ENCODE peak calls at places on chromosomes 7 and 10, in six cellular contexts. One of them, this sample, is unnamed.

GRCh38 chr7:108004220-108005142 is 1.5 kb upstream of the LAMB1 start:
- DNase-seq in cardiac muscle cell: peak
- DNase-seq in fibroblast of villous mesenchyme: peak
- DNase-seq in psoas muscle: no peak
- DNase-seq in body of pancreas: peak
- DNase-seq in OCI-LY7: no peak
- DNase-seq in this sample: no peak

GRCh38 chr7:71694678-71695077 is 562.7 kb downstream of the GALNT17 start:
- DNase-seq in cardiac muscle cell: no peak
- DNase-seq in fibroblast of villous mesenchyme: no peak
- DNase-seq in psoas muscle: no peak
- DNase-seq in body of pancreas: no peak
- DNase-seq in OCI-LY7: no peak
- DNase-seq in this sample: no peak

GRCh38 chr10:26503911-26504310 is 65.8 kb downstream of the APBB1IP start:
- DNase-seq in cardiac muscle cell: peak
- DNase-seq in fibroblast of villous mesenchyme: no peak
- DNase-seq in psoas muscle: no peak
- DNase-seq in body of pancreas: no peak
- DNase-seq in OCI-LY7: peak
- DNase-seq in this sample: no peak

GRCh38 chr7:55439627-55440026 is 74.5 kb downstream of the LANCL2 start:
- DNase-seq in cardiac muscle cell: no peak
- DNase-seq in fibroblast of villous mesenchyme: peak
- DNase-seq in psoas muscle: peak
- DNase-seq in body of pancreas: no peak
- DNase-seq in OCI-LY7: no peak
- DNase-seq in this sample: no peak

GRCh38 chr10:60943372-60944158 is 420 bp downstream of the RHOBTB1 start:
- DNase-seq in cardiac muscle cell: peak
- DNase-seq in fibroblast of villous mesenchyme: peak
- DNase-seq in psoas muscle: peak
- DNase-seq in body of pancreas: peak
- DNase-seq in OCI-LY7: no peak
- DNase-seq in this sample: no peak

GRCh38 chr10:34538291-34538829 is 276.7 kb downstream of the PARD3 start:
- DNase-seq in cardiac muscle cell: peak
- DNase-seq in fibroblast of villous mesenchyme: no peak
- DNase-seq in psoas muscle: peak
- DNase-seq in body of pancreas: no peak
- DNase-seq in OCI-LY7: peak
- DNase-seq in this sample: no peak

GRCh38 chr7:111198255-111198654 is 107.3 kb downstream of the LRRN3 start:
- DNase-seq in cardiac muscle cell: no peak
- DNase-seq in fibroblast of villous mesenchyme: peak
- DNase-seq in psoas muscle: no peak
- DNase-seq in body of pancreas: no peak
- DNase-seq in OCI-LY7: no peak
- DNase-seq in this sample: peak

GRCh38 chr7:16688249-16688648 is 42.3 kb downstream of the BZW2 start:
- DNase-seq in cardiac muscle cell: no peak
- DNase-seq in fibroblast of villous mesenchyme: no peak
- DNase-seq in psoas muscle: no peak
- DNase-seq in body of pancreas: no peak
- DNase-seq in OCI-LY7: no peak
- DNase-seq in this sample: no peak

GRCh38 chr10:26213157-26213780 is 3.3 kb upstream of the GAD2 start:
- DNase-seq in cardiac muscle cell: no peak
- DNase-seq in fibroblast of villous mesenchyme: no peak
- DNase-seq in psoas muscle: no peak
- DNase-seq in body of pancreas: no peak
- DNase-seq in OCI-LY7: no peak
- DNase-seq in this sample: no peak

GRCh38 chr10:121058082-121058481 is 206.9 kb downstream of the WDR11 start:
- DNase-seq in cardiac muscle cell: no peak
- DNase-seq in fibroblast of villous mesenchyme: no peak
- DNase-seq in psoas muscle: no peak
- DNase-seq in body of pancreas: no peak
- DNase-seq in OCI-LY7: no peak
- DNase-seq in this sample: no peak

GRCh38 chr10:75470901-75471300 is 39.5 kb downstream of the LRMDA start:
- DNase-seq in cardiac muscle cell: no peak
- DNase-seq in fibroblast of villous mesenchyme: peak
- DNase-seq in psoas muscle: no peak
- DNase-seq in body of pancreas: no peak
- DNase-seq in OCI-LY7: no peak
- DNase-seq in this sample: no peak

GRCh38 chr7:116953372-116953726 is at the start of gene ST7:
- DNase-seq in cardiac muscle cell: peak
- DNase-seq in fibroblast of villous mesenchyme: peak
- DNase-seq in psoas muscle: peak
- DNase-seq in body of pancreas: peak
- DNase-seq in OCI-LY7: peak
- DNase-seq in this sample: peak

GRCh38 chr10:129978980-129979379 is 14.9 kb upstream of the EBF3 start:
- DNase-seq in cardiac muscle cell: no peak
- DNase-seq in fibroblast of villous mesenchyme: no peak
- DNase-seq in psoas muscle: no peak
- DNase-seq in body of pancreas: no peak
- DNase-seq in OCI-LY7: no peak
- DNase-seq in this sample: no peak

GRCh38 chr7:30968747-30969603 is 5.2 kb downstream of the GHRHR start:
- DNase-seq in cardiac muscle cell: no peak
- DNase-seq in fibroblast of villous mesenchyme: no peak
- DNase-seq in psoas muscle: no peak
- DNase-seq in body of pancreas: no peak
- DNase-seq in OCI-LY7: no peak
- DNase-seq in this sample: no peak

GRCh38 chr7:40644454-40645188 is 509.8 kb downstream of the SUGCT start:
- DNase-seq in cardiac muscle cell: peak
- DNase-seq in fibroblast of villous mesenchyme: no peak
- DNase-seq in psoas muscle: no peak
- DNase-seq in body of pancreas: no peak
- DNase-seq in OCI-LY7: no peak
- DNase-seq in this sample: no peak

GRCh38 chr7:155340721-155341120 is 43.0 kb downstream of the INSIG1 start:
- DNase-seq in cardiac muscle cell: no peak
- DNase-seq in fibroblast of villous mesenchyme: no peak
- DNase-seq in psoas muscle: no peak
- DNase-seq in body of pancreas: peak
- DNase-seq in OCI-LY7: no peak
- DNase-seq in this sample: no peak

GRCh38 chr10:119543814-119544642 is 1.5 kb upstream of the RGS10 start:
- DNase-seq in cardiac muscle cell: no peak
- DNase-seq in fibroblast of villous mesenchyme: peak
- DNase-seq in psoas muscle: no peak
- DNase-seq in body of pancreas: no peak
- DNase-seq in OCI-LY7: no peak
- DNase-seq in this sample: no peak

GRCh38 chr10:44517635-44518034 is 132.7 kb upstream of the CXCL12 start:
- DNase-seq in cardiac muscle cell: no peak
- DNase-seq in fibroblast of villous mesenchyme: no peak
- DNase-seq in psoas muscle: no peak
- DNase-seq in body of pancreas: no peak
- DNase-seq in OCI-LY7: peak
- DNase-seq in this sample: no peak

GRCh38 chr7:4934419-4935025 is 24.5 kb downstream of the MMD2 start:
- DNase-seq in cardiac muscle cell: no peak
- DNase-seq in fibroblast of villous mesenchyme: no peak
- DNase-seq in psoas muscle: no peak
- DNase-seq in body of pancreas: no peak
- DNase-seq in OCI-LY7: no peak
- DNase-seq in this sample: no peak

GRCh38 chr7:156732091-156732621 is 91.6 kb downstream of the RNF32 start:
- DNase-seq in cardiac muscle cell: no peak
- DNase-seq in fibroblast of villous mesenchyme: peak
- DNase-seq in psoas muscle: no peak
- DNase-seq in body of pancreas: no peak
- DNase-seq in OCI-LY7: no peak
- DNase-seq in this sample: no peak

GRCh38 chr7:7861211-7861633 is 107.4 kb upstream of the GLCCI1 start:
- DNase-seq in cardiac muscle cell: no peak
- DNase-seq in fibroblast of villous mesenchyme: peak
- DNase-seq in psoas muscle: no peak
- DNase-seq in body of pancreas: no peak
- DNase-seq in OCI-LY7: no peak
- DNase-seq in this sample: no peak

GRCh38 chr7:128398016-128398840 is 11.6 kb downstream of the IMPDH1 start:
- DNase-seq in cardiac muscle cell: peak
- DNase-seq in fibroblast of villous mesenchyme: peak
- DNase-seq in psoas muscle: peak
- DNase-seq in body of pancreas: peak
- DNase-seq in OCI-LY7: peak
- DNase-seq in this sample: no peak

GRCh38 chr7:97145068-97145467 is 27.6 kb downstream of the SDHAF3 start:
- DNase-seq in cardiac muscle cell: no peak
- DNase-seq in fibroblast of villous mesenchyme: peak
- DNase-seq in psoas muscle: no peak
- DNase-seq in body of pancreas: no peak
- DNase-seq in OCI-LY7: peak
- DNase-seq in this sample: peak

GRCh38 chr10:133473270-133473669 is 19.5 kb downstream of the SCART1 start:
- DNase-seq in cardiac muscle cell: no peak
- DNase-seq in fibroblast of villous mesenchyme: no peak
- DNase-seq in psoas muscle: no peak
- DNase-seq in body of pancreas: no peak
- DNase-seq in OCI-LY7: no peak
- DNase-seq in this sample: no peak

GRCh38 chr7:92295391-92295790 is 49.6 kb downstream of the ANKIB1 start:
- DNase-seq in cardiac muscle cell: no peak
- DNase-seq in fibroblast of villous mesenchyme: no peak
- DNase-seq in psoas muscle: no peak
- DNase-seq in body of pancreas: no peak
- DNase-seq in OCI-LY7: no peak
- DNase-seq in this sample: no peak

GRCh38 chr10:128884061-128884425 is 583.0 kb upstream of the MGMT start:
- DNase-seq in cardiac muscle cell: no peak
- DNase-seq in fibroblast of villous mesenchyme: no peak
- DNase-seq in psoas muscle: no peak
- DNase-seq in body of pancreas: no peak
- DNase-seq in OCI-LY7: no peak
- DNase-seq in this sample: no peak

GRCh38 chr10:79981673-79982485 is 33.0 kb upstream of the SFTPD start:
- DNase-seq in cardiac muscle cell: peak
- DNase-seq in fibroblast of villous mesenchyme: peak
- DNase-seq in psoas muscle: peak
- DNase-seq in body of pancreas: peak
- DNase-seq in OCI-LY7: no peak
- DNase-seq in this sample: no peak
- H3K4me3 ChIP-seq in cardiac muscle cell: peak
- H3K4me3 ChIP-seq in fibroblast of villous mesenchyme: peak
- H3K4me3 ChIP-seq in psoas muscle: peak
- H3K4me3 ChIP-seq in body of pancreas: peak
- H3K4me3 ChIP-seq in OCI-LY7: no peak
- H3K4me3 ChIP-seq in this sample: peak

DNA sequence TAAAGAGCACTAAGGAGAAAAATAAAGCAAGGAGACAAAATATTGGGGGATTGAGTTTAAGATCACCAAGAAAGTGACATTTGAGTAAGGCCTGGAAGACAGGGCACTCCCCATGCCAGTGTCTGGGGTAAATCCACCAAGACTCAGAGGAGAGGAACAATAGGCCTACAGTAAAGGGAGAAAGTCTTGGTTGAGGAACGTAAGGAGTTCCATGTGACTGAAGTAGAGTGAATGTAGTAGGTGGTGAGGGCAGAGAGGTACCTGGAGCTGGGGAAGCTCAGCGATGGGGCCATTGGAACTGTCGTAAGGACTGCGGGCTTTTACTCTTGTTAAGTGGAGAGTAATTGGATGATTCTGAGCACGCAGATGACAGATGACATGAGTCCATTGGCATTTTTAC is 69.4 kb downstream of the CPED1 start:
- DNase-seq in cardiac muscle cell: no peak
- DNase-seq in fibroblast of villous mesenchyme: no peak
- DNase-seq in psoas muscle: no peak
- DNase-seq in body of pancreas: no peak
- DNase-seq in OCI-LY7: no peak
- DNase-seq in this sample: no peak
- TF ChIP-seq CTCF in cardiac muscle cell: no peak
- TF ChIP-seq CTCF in fibroblast of villous mesenchyme: no peak
- TF ChIP-seq CTCF in psoas muscle: no peak
- TF ChIP-seq CTCF in body of pancreas: no peak
- TF ChIP-seq CTCF in OCI-LY7: no peak
- TF ChIP-seq CTCF in this sample: no peak

GRCh38 chr7:152089183-152089582 is 63.7 kb downstream of the GALNT11 start:
- DNase-seq in cardiac muscle cell: no peak
- DNase-seq in fibroblast of villous mesenchyme: no peak
- DNase-seq in psoas muscle: no peak
- DNase-seq in body of pancreas: no peak
- DNase-seq in OCI-LY7: no peak
- DNase-seq in this sample: no peak
- H3K4me3 ChIP-seq in cardiac muscle cell: no peak
- H3K4me3 ChIP-seq in fibroblast of villous mesenchyme: no peak
- H3K4me3 ChIP-seq in psoas muscle: no peak
- H3K4me3 ChIP-seq in body of pancreas: no peak
- H3K4me3 ChIP-seq in OCI-LY7: no peak
- H3K4me3 ChIP-seq in this sample: no peak

DNA sequence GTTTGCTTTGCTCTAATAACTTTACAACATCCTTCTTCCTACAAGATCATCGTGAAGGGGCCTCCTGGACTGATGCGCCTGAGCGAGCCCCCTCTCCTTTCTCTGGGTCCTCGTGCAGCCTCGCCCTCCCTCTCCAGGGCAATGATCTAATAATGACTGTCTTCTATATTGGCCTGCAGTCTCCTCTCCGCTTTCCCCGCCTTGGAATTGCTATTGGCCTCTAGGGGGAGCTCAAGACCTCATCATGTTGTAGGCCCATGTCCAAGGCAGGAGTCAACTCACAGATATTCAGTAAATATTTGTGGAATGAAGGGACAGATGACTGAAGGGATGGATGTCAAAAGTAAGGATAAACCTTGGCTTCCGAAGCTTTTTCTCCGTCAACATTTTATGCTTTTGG is 1180.3 kb downstream of the TYW1 start:
- DNase-seq in cardiac muscle cell: peak
- DNase-seq in fibroblast of villous mesenchyme: peak
- DNase-seq in psoas muscle: peak
- DNase-seq in body of pancreas: peak
- DNase-seq in OCI-LY7: peak
- DNase-seq in this sample: peak
- TF ChIP-seq CTCF in cardiac muscle cell: peak
- TF ChIP-seq CTCF in fibroblast of villous mesenchyme: no peak
- TF ChIP-seq CTCF in psoas muscle: peak
- TF ChIP-seq CTCF in body of pancreas: peak
- TF ChIP-seq CTCF in OCI-LY7: peak
- TF ChIP-seq CTCF in this sample: peak

GRCh38 chr7:135217645-135218509 is 6.6 kb upstream of the WDR91 start:
- DNase-seq in cardiac muscle cell: no peak
- DNase-seq in fibroblast of villous mesenchyme: peak
- DNase-seq in psoas muscle: no peak
- DNase-seq in body of pancreas: no peak
- DNase-seq in OCI-LY7: no peak
- DNase-seq in this sample: no peak
- H3K4me3 ChIP-seq in cardiac muscle cell: no peak
- H3K4me3 ChIP-seq in fibroblast of villous mesenchyme: no peak
- H3K4me3 ChIP-seq in psoas muscle: no peak
- H3K4me3 ChIP-seq in body of pancreas: no peak
- H3K4me3 ChIP-seq in OCI-LY7: no peak
- H3K4me3 ChIP-seq in this sample: no peak

GRCh38 chr10:1227505-1228402 is 171.6 kb downstream of the WDR37 start:
- DNase-seq in cardiac muscle cell: no peak
- DNase-seq in fibroblast of villous mesenchyme: no peak
- DNase-seq in psoas muscle: no peak
- DNase-seq in body of pancreas: no peak
- DNase-seq in OCI-LY7: no peak
- DNase-seq in this sample: no peak
- TF ChIP-seq CTCF in cardiac muscle cell: no peak
- TF ChIP-seq CTCF in fibroblast of villous mesenchyme: no peak
- TF ChIP-seq CTCF in psoas muscle: no peak
- TF ChIP-seq CTCF in body of pancreas: no peak
- TF ChIP-seq CTCF in OCI-LY7: peak
- TF ChIP-seq CTCF in this sample: no peak

GRCh38 chr7:158816995-158817394 is 12.3 kb downstream of the ESYT2 start:
- DNase-seq in cardiac muscle cell: no peak
- DNase-seq in fibroblast of villous mesenchyme: no peak
- DNase-seq in psoas muscle: no peak
- DNase-seq in body of pancreas: no peak
- DNase-seq in OCI-LY7: no peak
- DNase-seq in this sample: no peak
- H3K4me3 ChIP-seq in cardiac muscle cell: no peak
- H3K4me3 ChIP-seq in fibroblast of villous mesenchyme: no peak
- H3K4me3 ChIP-seq in psoas muscle: peak
- H3K4me3 ChIP-seq in body of pancreas: no peak
- H3K4me3 ChIP-seq in OCI-LY7: no peak
- H3K4me3 ChIP-seq in this sample: no peak

This sample was measured in astrocyte of the cerebellum.